ENCODE peak calls at places on chromosomes 11 and 22, in eight cellular contexts. One of them, this sample, is unnamed.

GRCh38 chr11:69834811-69835800 is 15.9 kb upstream of the FGF3 start:
- DNase-seq in heart right ventricle: no peak
- DNase-seq in right lobe of liver: no peak
- DNase-seq in esophagus muscularis mucosa: no peak
- DNase-seq in breast epithelium: no peak
- DNase-seq in A673: no peak
- DNase-seq in brain microvascular endothelial cell: no peak
- DNase-seq in IMR-90: no peak
- DNase-seq in this sample: no peak

GRCh38 chr11:75408852-75409219 is 9.5 kb downstream of the RPS3 start:
- DNase-seq in heart right ventricle: no peak
- DNase-seq in right lobe of liver: no peak
- DNase-seq in esophagus muscularis mucosa: no peak
- DNase-seq in breast epithelium: no peak
- DNase-seq in A673: no peak
- DNase-seq in brain microvascular endothelial cell: no peak
- DNase-seq in IMR-90: no peak
- DNase-seq in this sample: no peak

GRCh38 chr11:115379528-115379927 is 124.7 kb downstream of the CADM1 start:
- DNase-seq in heart right ventricle: no peak
- DNase-seq in right lobe of liver: no peak
- DNase-seq in esophagus muscularis mucosa: no peak
- DNase-seq in breast epithelium: no peak
- DNase-seq in A673: no peak
- DNase-seq in brain microvascular endothelial cell: no peak
- DNase-seq in IMR-90: peak; percentile 25
- DNase-seq in this sample: no peak

GRCh38 chr11:15412054-15412453 is 297.3 kb downstream of the INSC start:
- DNase-seq in heart right ventricle: no peak
- DNase-seq in right lobe of liver: no peak
- DNase-seq in esophagus muscularis mucosa: no peak
- DNase-seq in breast epithelium: no peak
- DNase-seq in A673: no peak
- DNase-seq in brain microvascular endothelial cell: no peak
- DNase-seq in IMR-90: no peak
- DNase-seq in this sample: no peak

GRCh38 chr11:73126804-73127480 is 15.2 kb downstream of the FCHSD2 start:
- DNase-seq in heart right ventricle: no peak
- DNase-seq in right lobe of liver: no peak
- DNase-seq in esophagus muscularis mucosa: no peak
- DNase-seq in breast epithelium: no peak
- DNase-seq in A673: no peak
- DNase-seq in brain microvascular endothelial cell: no peak
- DNase-seq in IMR-90: no peak
- DNase-seq in this sample: no peak

GRCh38 chr22:20567371-20567847 is 60.0 kb downstream of the MED15 start:
- DNase-seq in heart right ventricle: no peak
- DNase-seq in right lobe of liver: no peak
- DNase-seq in esophagus muscularis mucosa: no peak
- DNase-seq in breast epithelium: peak; percentile 77
- DNase-seq in A673: no peak
- DNase-seq in brain microvascular endothelial cell: no peak
- DNase-seq in IMR-90: peak; percentile 66
- DNase-seq in this sample: no peak

GRCh38 chr11:100273066-100273815 is 413.8 kb upstream of the ARHGAP42 start:
- DNase-seq in heart right ventricle: no peak
- DNase-seq in right lobe of liver: no peak
- DNase-seq in esophagus muscularis mucosa: no peak
- DNase-seq in breast epithelium: no peak
- DNase-seq in A673: no peak
- DNase-seq in brain microvascular endothelial cell: no peak
- DNase-seq in IMR-90: no peak
- DNase-seq in this sample: no peak

GRCh38 chr22:45887202-45888131 is 89.5 kb downstream of the WNT7B start:
- DNase-seq in heart right ventricle: no peak
- DNase-seq in right lobe of liver: peak; percentile 21
- DNase-seq in esophagus muscularis mucosa: no peak
- DNase-seq in breast epithelium: peak; percentile 88
- DNase-seq in A673: no peak
- DNase-seq in brain microvascular endothelial cell: no peak
- DNase-seq in IMR-90: no peak
- DNase-seq in this sample: no peak

GRCh38 chr22:48083502-48083901 is 1321.1 kb downstream of the TBC1D22A start:
- DNase-seq in heart right ventricle: no peak
- DNase-seq in right lobe of liver: no peak
- DNase-seq in esophagus muscularis mucosa: no peak
- DNase-seq in breast epithelium: no peak
- DNase-seq in A673: no peak
- DNase-seq in brain microvascular endothelial cell: no peak
- DNase-seq in IMR-90: no peak
- DNase-seq in this sample: no peak
- H3K4me3 ChIP-seq in heart right ventricle: no peak overlapping the region
- H3K4me3 ChIP-seq in right lobe of liver: no peak overlapping the region
- H3K4me3 ChIP-seq in esophagus muscularis mucosa: no peak overlapping the region
- H3K4me3 ChIP-seq in breast epithelium: no peak overlapping the region
- H3K4me3 ChIP-seq in A673: no peak overlapping the region
- H3K4me3 ChIP-seq in brain microvascular endothelial cell: no peak overlapping the region
- H3K4me3 ChIP-seq in IMR-90: no peak overlapping the region
- H3K4me3 ChIP-seq in this sample: no peak overlapping the region

GRCh38 chr11:125376117-125376516 is 119.9 kb downstream of the FEZ1 start:
- DNase-seq in heart right ventricle: peak; percentile 83
- DNase-seq in right lobe of liver: peak; percentile 44
- DNase-seq in esophagus muscularis mucosa: peak; percentile 95
- DNase-seq in breast epithelium: peak; percentile 88
- DNase-seq in A673: no peak
- DNase-seq in brain microvascular endothelial cell: no peak
- DNase-seq in IMR-90: no peak
- DNase-seq in this sample: no peak

GRCh38 chr11:125372911-125373310 is 123.2 kb downstream of the FEZ1 start:
- DNase-seq in heart right ventricle: no peak
- DNase-seq in right lobe of liver: no peak
- DNase-seq in esophagus muscularis mucosa: no peak
- DNase-seq in breast epithelium: no peak
- DNase-seq in A673: no peak
- DNase-seq in brain microvascular endothelial cell: no peak
- DNase-seq in IMR-90: no peak
- DNase-seq in this sample: no peak

GRCh38 chr11:125375146-125375545 is 120.9 kb downstream of the FEZ1 start:
- DNase-seq in heart right ventricle: no peak
- DNase-seq in right lobe of liver: no peak
- DNase-seq in esophagus muscularis mucosa: no peak
- DNase-seq in breast epithelium: no peak
- DNase-seq in A673: no peak
- DNase-seq in brain microvascular endothelial cell: no peak
- DNase-seq in IMR-90: no peak
- DNase-seq in this sample: no peak

GRCh38 chr11:125373426-125374391 is 122.4 kb downstream of the FEZ1 start:
- DNase-seq in heart right ventricle: peak; percentile 66
- DNase-seq in right lobe of liver: no peak
- DNase-seq in esophagus muscularis mucosa: no peak
- DNase-seq in breast epithelium: no peak
- DNase-seq in A673: peak; percentile 14
- DNase-seq in brain microvascular endothelial cell: peak; percentile 61
- DNase-seq in IMR-90: peak; percentile 44
- DNase-seq in this sample: no peak

GRCh38 chr11:125374398-125374797 is 121.7 kb downstream of the FEZ1 start:
- DNase-seq in heart right ventricle: no peak
- DNase-seq in right lobe of liver: no peak
- DNase-seq in esophagus muscularis mucosa: no peak
- DNase-seq in breast epithelium: no peak
- DNase-seq in A673: no peak
- DNase-seq in brain microvascular endothelial cell: no peak
- DNase-seq in IMR-90: no peak
- DNase-seq in this sample: no peak
- H3K4me3 ChIP-seq in heart right ventricle: no peak overlapping the region
- H3K4me3 ChIP-seq in right lobe of liver: no peak overlapping the region
- H3K4me3 ChIP-seq in esophagus muscularis mucosa: no peak overlapping the region
- H3K4me3 ChIP-seq in breast epithelium: no peak overlapping the region
- H3K4me3 ChIP-seq in A673: no peak overlapping the region
- H3K4me3 ChIP-seq in brain microvascular endothelial cell: no peak overlapping the region
- H3K4me3 ChIP-seq in IMR-90: no peak overlapping the region
- H3K4me3 ChIP-seq in this sample: no peak overlapping the region

DNA sequence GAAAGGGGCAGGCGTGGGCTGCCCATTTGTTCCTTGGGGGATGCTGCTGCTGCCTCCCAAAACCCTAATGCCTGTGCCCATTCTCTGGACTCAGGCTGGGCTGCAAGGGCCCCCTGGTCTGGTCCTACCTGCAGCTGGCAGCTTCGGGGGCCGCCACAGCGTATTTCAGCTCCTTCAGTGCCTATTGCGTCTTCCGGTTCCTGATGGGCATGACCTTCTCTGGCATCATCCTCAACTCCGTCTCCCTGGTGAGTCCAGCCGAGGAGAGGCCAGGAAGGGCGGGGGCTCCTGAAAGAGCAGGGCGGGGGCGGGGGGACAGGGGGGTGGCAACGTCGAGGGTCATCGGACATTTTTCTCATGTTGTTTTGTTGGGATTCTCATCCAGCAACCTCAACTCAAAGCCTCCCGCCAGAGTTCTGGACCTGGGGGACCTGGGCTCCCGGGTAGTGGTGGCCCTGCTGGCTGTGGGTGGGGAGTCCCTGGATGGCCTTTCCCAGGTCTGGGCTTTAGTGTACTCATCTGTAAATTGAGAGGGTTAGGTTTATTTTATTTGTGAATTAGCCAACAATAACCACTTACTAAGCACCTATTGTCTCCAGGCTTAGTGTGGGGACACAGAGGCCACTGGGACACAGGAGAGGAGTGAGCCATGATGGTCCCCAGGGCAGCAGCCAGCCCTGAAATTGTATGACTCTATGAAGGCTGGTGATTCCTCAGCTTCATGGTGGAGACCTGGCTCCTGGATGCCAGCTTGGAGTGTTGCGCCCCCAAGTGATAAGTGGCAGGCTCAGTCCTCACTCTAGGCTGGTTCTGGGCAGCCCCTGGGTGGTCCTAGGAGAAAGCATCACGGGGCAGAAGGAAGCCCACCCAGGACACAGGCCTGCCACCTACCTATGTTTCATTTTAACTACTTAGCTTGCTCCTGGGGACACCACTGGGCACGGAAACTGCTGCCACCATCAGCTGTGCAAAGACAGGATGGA is 36.0 kb downstream of the CAPN1 start:
- DNase-seq in heart right ventricle: no peak
- DNase-seq in right lobe of liver: no peak
- DNase-seq in esophagus muscularis mucosa: no peak
- DNase-seq in breast epithelium: no peak
- DNase-seq in A673: no peak
- DNase-seq in brain microvascular endothelial cell: no peak
- DNase-seq in IMR-90: no peak
- DNase-seq in this sample: no peak
- H3K4me3 ChIP-seq in heart right ventricle: no peak overlapping the region
- H3K4me3 ChIP-seq in right lobe of liver: no peak overlapping the region
- H3K4me3 ChIP-seq in esophagus muscularis mucosa: no peak overlapping the region
- H3K4me3 ChIP-seq in breast epithelium: no peak overlapping the region
- H3K4me3 ChIP-seq in A673: no peak overlapping the region
- H3K4me3 ChIP-seq in brain microvascular endothelial cell: no peak overlapping the region
- H3K4me3 ChIP-seq in IMR-90: no peak overlapping the region
- H3K4me3 ChIP-seq in this sample: no peak overlapping the region

GRCh38 chr11:77308838-77309237 is 7.4 kb upstream of the GDPD4 start:
- DNase-seq in heart right ventricle: no peak
- DNase-seq in right lobe of liver: no peak
- DNase-seq in esophagus muscularis mucosa: no peak
- DNase-seq in breast epithelium: no peak
- DNase-seq in A673: no peak
- DNase-seq in brain microvascular endothelial cell: no peak
- DNase-seq in IMR-90: no peak
- DNase-seq in this sample: no peak

GRCh38 chr11:77309401-77310085 is 8.1 kb upstream of the GDPD4 start:
- DNase-seq in heart right ventricle: no peak
- DNase-seq in right lobe of liver: no peak
- DNase-seq in esophagus muscularis mucosa: peak; percentile 31
- DNase-seq in breast epithelium: no peak
- DNase-seq in A673: no peak
- DNase-seq in brain microvascular endothelial cell: no peak
- DNase-seq in IMR-90: peak; percentile 5
- DNase-seq in this sample: no peak

GRCh38 chr11:77311701-77312100 is 10.2 kb upstream of the GDPD4 start:
- DNase-seq in heart right ventricle: no peak
- DNase-seq in right lobe of liver: no peak
- DNase-seq in esophagus muscularis mucosa: no peak
- DNase-seq in breast epithelium: no peak
- DNase-seq in A673: no peak
- DNase-seq in brain microvascular endothelial cell: no peak
- DNase-seq in IMR-90: no peak
- DNase-seq in this sample: no peak

GRCh38 chr11:77316733-77317342 is 15.4 kb upstream of the GDPD4 start:
- DNase-seq in heart right ventricle: no peak
- DNase-seq in right lobe of liver: no peak
- DNase-seq in esophagus muscularis mucosa: peak; percentile 26
- DNase-seq in breast epithelium: no peak
- DNase-seq in A673: no peak
- DNase-seq in brain microvascular endothelial cell: no peak
- DNase-seq in IMR-90: no peak
- DNase-seq in this sample: no peak

GRCh38 chr11:77312107-77312506 is 10.6 kb upstream of the GDPD4 start:
- DNase-seq in heart right ventricle: no peak
- DNase-seq in right lobe of liver: no peak
- DNase-seq in esophagus muscularis mucosa: peak; percentile 55
- DNase-seq in breast epithelium: no peak
- DNase-seq in A673: no peak
- DNase-seq in brain microvascular endothelial cell: no peak
- DNase-seq in IMR-90: no peak
- DNase-seq in this sample: no peak
- H3K4me3 ChIP-seq in heart right ventricle: no peak overlapping the region
- H3K4me3 ChIP-seq in right lobe of liver: no peak overlapping the region
- H3K4me3 ChIP-seq in esophagus muscularis mucosa: no peak overlapping the region
- H3K4me3 ChIP-seq in breast epithelium: no peak overlapping the region
- H3K4me3 ChIP-seq in A673: no peak overlapping the region
- H3K4me3 ChIP-seq in brain microvascular endothelial cell: no peak overlapping the region
- H3K4me3 ChIP-seq in IMR-90: no peak overlapping the region
- H3K4me3 ChIP-seq in this sample: no peak overlapping the region